ENCODE peak calls at places on chromosomes 6 and 20, in ten cellular contexts. N, Q, A, B, T, F, S, W, L and R are unnamed samples.

GRCh38 chr6:106745396-106745795 is 116.0 kb downstream of the QRSL1 start:
- DNase-seq in B (no peak), W (no peak), S (no peak), L (no peak), T (no peak), A (no peak), Q (no peak), N (no peak), F (no peak), R (no peak)

GRCh38 chr6:142945071-142945445 is at the start of gene HIVEP2:
- DNase-seq in Q (peak; percentile 94), A (peak; percentile 92), F (peak; percentile 88), B (peak; percentile 96), L (peak; percentile 81), T (peak; percentile 78), N (peak; percentile 90), S (peak; percentile 76), W (peak; percentile 87), R (peak; percentile 79)

GRCh38 chr20:11529046-11529445 is 388.6 kb upstream of the BTBD3 start:
- DNase-seq in Q (no peak), S (no peak), B (no peak), T (no peak), F (no peak), A (no peak), N (peak; percentile 70), W (no peak), L (no peak), R (no peak)

GRCh38 chr20:10131612-10132345 is 86.9 kb upstream of the SNAP25 start:
- DNase-seq in W (peak; percentile 69), T (no peak), B (peak; percentile 84), N (peak; percentile 15), L (no peak), Q (peak; percentile 87), F (peak; percentile 72), A (no peak), S (no peak), R (no peak)

GRCh38 chr20:2401527-2401926 is 20.8 kb downstream of the TGM6 start:
- DNase-seq in B (no peak), L (no peak), W (no peak), F (no peak), T (no peak), N (no peak), Q (no peak), S (no peak), A (no peak), R (no peak)

GRCh38 chr6:55886185-55886836 is 10.9 kb upstream of the BMP5 start:
- DNase-seq in N (no peak), Q (no peak), W (peak; percentile 65), L (no peak), F (no peak), A (no peak), T (no peak), S (no peak), B (no peak), R (no peak)

GRCh38 chr6:83193747-83194582 is 808 bp downstream of the RWDD2A start:
- DNase-seq in F (peak; percentile 51), S (peak; percentile 9), B (peak; percentile 76), T (no peak), A (peak; percentile 77), W (peak; percentile 67), N (peak; percentile 3), L (peak; percentile 21), Q (peak; percentile 69), R (peak; percentile 31)

GRCh38 chr6:88365230-88365629 is 199.1 kb upstream of the CNR1 start:
- DNase-seq in S (no peak), T (no peak), B (no peak), Q (no peak), N (no peak), W (peak; percentile 25), L (no peak), F (no peak), A (no peak), R (no peak)

GRCh38 chr6:137863126-137863996 is 3.7 kb upstream of the TNFAIP3 start:
- DNase-seq in T (no peak), S (no peak), N (no peak), B (no peak), W (peak; percentile 37), Q (no peak), F (no peak), L (no peak), A (no peak), R (no peak)

GRCh38 chr6:75210885-75211739 is 5.3 kb upstream of the COL12A1 start:
- DNase-seq in N (peak; percentile 47), T (no peak), S (peak; percentile 74), B (no peak), W (peak; percentile 88), F (peak; percentile 54), Q (no peak), L (peak; percentile 50), A (peak; percentile 54), R (peak; percentile 37)

GRCh38 chr6:31143148-31143547 is 4.3 kb upstream of the PSORS1C2 start:
- DNase-seq in S (no peak), Q (peak; percentile 79), T (peak; percentile 31), W (peak; percentile 88), F (peak; percentile 59), A (peak; percentile 95), N (peak; percentile 37), B (peak; percentile 88), L (no peak), R (no peak)

GRCh38 chr20:391041-391711 is 10.6 kb downstream of the TRIB3 start:
- DNase-seq in A (no peak), S (no peak), Q (no peak), N (no peak), F (peak; percentile 40), T (no peak), B (no peak), L (no peak), W (no peak), R (no peak)

GRCh38 chr6:41489284-41489851 is 56.8 kb upstream of the FOXP4 start:
- DNase-seq in A (peak; percentile 30), W (no peak), S (no peak), B (no peak), F (no peak), T (peak; percentile 33), Q (no peak), L (no peak), N (no peak), R (no peak)

GRCh38 chr6:52726741-52727535 is 36.3 kb downstream of the GSTA2 start:
- DNase-seq in F (no peak), B (no peak), N (peak; percentile 84), W (no peak), A (no peak), L (no peak), T (no peak), Q (no peak), S (no peak), R (no peak)

GRCh38 chr6:10554826-10555225 is 33.7 kb downstream of the GCNT2 start:
- DNase-seq in W (no peak), L (no peak), N (no peak), A (no peak), F (no peak), Q (no peak), B (no peak), T (no peak), S (no peak), R (no peak)

GRCh38 chr20:62644802-62645496 is 2.6 kb downstream of the SLCO4A1 start:
- DNase-seq in F (peak; percentile 84), W (no peak), A (no peak), T (no peak), Q (no peak), S (peak; percentile 66), N (no peak), B (no peak), L (no peak), R (no peak)
- H3K4me3 ChIP-seq in F (no peak overlapping the region), W (no peak overlapping the region), A (no peak overlapping the region), T (peak overlapping the region; percentile 61), Q (no peak overlapping the region), S (no peak overlapping the region), N (no peak overlapping the region), B (no peak overlapping the region), L (no peak overlapping the region), R (no peak overlapping the region)

DNA sequence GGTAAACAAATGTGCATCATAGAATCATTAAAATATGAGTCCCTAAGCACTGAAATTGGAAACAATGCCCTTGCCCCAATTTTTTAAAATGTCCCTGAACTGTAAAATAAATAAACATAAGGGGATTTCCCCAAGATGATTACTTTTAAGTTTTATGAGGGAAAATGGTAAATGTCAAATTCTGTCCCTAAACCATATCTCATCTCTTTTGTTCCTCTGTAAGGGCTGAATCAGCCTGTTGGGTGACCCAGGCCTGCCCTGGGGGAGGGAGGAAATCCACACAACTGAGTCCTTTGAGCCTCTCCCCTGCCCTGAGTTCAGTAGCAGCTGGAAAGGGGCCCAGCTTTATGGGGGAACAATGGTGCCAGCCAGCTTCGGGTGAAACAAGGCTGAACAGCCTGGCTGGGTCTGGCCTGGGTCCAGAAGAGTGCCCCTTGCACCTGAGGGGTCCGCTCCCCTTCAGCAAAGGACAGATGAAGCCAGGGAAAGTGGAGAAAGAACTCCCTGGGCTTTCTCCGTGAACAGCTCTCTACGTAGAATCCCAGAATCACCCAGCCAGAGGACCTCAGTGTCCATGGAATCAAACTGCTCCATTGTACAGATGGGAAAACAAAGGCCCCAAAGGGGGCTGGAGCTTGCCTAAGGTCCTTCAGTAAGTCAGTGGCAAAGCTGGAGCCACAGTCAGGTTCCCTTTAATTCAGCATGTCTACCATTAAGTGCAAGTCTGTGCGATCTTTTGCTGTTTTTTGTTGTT is 28.2 kb upstream of the ITCH start:
- DNase-seq in L (no peak), Q (no peak), F (no peak), N (peak; percentile 66), S (no peak), T (peak; percentile 22), W (no peak), A (no peak), B (peak; percentile 75), R (no peak)
- H3K27ac ChIP-seq in L (no peak overlapping the region), Q (no peak overlapping the region), F (no peak overlapping the region), N (peak overlapping the region; percentile 93), S (no peak overlapping the region), T (peak overlapping the region; percentile 88), W (no peak overlapping the region), A (no peak overlapping the region), B (peak overlapping the region; percentile 35), R (no peak overlapping the region)

GRCh38 chr20:61874421-61875068 is 191.1 kb downstream of the TAF4 start:
- DNase-seq in L (no peak), F (no peak), B (no peak), N (peak; percentile 67), T (no peak), W (peak; percentile 21), S (no peak), Q (no peak), A (peak; percentile 73), R (no peak)
- H3K27me3 ChIP-seq in L (no peaks in the 10 kb centered on the region), F (no peaks in the 10 kb centered on the region), B (peaks cover 8% of the 10 kb centered on the region), N (no peaks in the 10 kb centered on the region), T (no peaks in the 10 kb centered on the region), W (no peaks in the 10 kb centered on the region), S (no peaks in the 10 kb centered on the region), Q (no peaks in the 10 kb centered on the region), A (no peaks in the 10 kb centered on the region), R (no peaks in the 10 kb centered on the region)

DNA sequence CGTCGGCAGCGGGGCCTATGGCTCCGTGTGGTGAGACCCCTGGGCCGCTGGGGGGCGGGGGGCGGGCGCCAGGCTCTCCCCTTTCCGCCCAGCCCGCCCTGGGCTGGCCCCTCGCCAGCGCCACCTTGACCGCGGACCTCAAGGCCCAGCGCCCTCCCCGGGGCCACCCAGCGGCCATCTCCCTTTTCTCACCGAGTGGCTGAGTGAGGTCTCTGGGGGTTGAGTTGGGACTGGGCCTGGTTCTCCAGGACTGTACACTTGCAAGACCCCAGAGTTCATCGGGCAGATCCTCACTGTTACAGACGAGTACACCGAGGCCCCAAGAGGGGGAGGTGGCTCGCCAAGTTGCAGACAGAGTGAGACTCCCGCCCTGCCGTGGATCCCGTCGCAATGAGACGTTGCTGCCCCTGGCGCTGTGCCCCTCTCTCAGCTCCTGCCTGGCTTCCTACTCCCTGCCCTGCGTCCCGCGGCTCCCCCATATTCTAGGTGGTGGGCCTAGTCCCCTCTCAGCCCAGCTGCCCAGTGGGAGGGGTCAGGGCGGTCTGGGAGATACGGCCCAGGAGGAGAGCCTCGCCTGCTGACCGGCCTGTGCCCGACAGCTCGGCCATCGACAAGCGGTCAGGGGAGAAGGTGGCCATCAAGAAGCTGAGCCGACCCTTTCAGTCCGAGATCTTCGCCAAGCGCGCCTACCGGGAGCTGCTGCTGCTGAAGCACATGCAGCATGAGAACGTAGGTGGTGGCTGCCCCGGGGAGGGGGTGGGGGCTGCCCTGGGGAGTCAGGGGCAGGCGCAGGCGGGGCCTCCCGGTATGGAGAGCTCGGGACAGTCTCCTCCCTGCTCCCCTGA is 581 bp downstream of the MAPK13 start:
- DNase-seq in F (peak; percentile 74), N (no peak), W (peak; percentile 39), L (no peak), T (no peak), A (peak; percentile 55), B (peak; percentile 74), Q (peak; percentile 56), S (peak; percentile 78), R (peak; percentile 66)
- H3K4me3 ChIP-seq in F (peak overlapping the region; percentile 54), N (peak overlapping the region; percentile 25), W (peak overlapping the region; percentile 59), L (no peak overlapping the region), T (peak overlapping the region; percentile 52), A (peak overlapping the region; percentile 30), B (peak overlapping the region; percentile 45), Q (peak overlapping the region; percentile 37), S (peak overlapping the region; percentile 88), R (peak overlapping the region; percentile 86)